ENCODE peak calls at places on chromosomes 13 and 19, in six cellular contexts. S is WTC11; B is stimulated activated CD4-positive, alpha-beta T cell treated with anti-CD3 and anti-CD28 coated beads, Interleukin-2, amount 100 ng/mL, for 48 hours; W is activated CD4-positive, CD25-positive, alpha-beta regulatory T cell treated with anti-CD3 and anti-CD28 coated beads, Interleukin-2, amount 50 U/mL, for 16 hours; P is left ventricle myocardium superior; M is ELR. K is an unnamed sample.
A peak's percentile ranks its signal among the peaks of the same experiment; 100 is the strongest.

GRCh38 chr19:6723108-6723618 is 2.7 kb upstream of the C3 start:
- DNase-seq in P (peak; percentile 65), S (no peak), W (no peak), B (no peak), M (peak; percentile 34), K (no peak)

GRCh38 chr19:46714523-46715106 is 2.3 kb downstream of the PRKD2 start:
- DNase-seq in S (no peak), P (no peak), M (no peak), B (peak; percentile 47), W (peak; percentile 51), K (no peak)

GRCh38 chr19:51030631-51031030 is 4.2 kb downstream of the KLK12 start:
- DNase-seq in S (no peak), P (no peak), W (no peak), M (no peak), B (no peak), K (no peak)

GRCh38 chr19:55305491-55305890 is 19.6 kb downstream of the TMEM150B start:
- DNase-seq in P (peak; percentile 49), B (peak; percentile 55), S (peak; percentile 75), W (no peak), M (peak; percentile 57), K (no peak)

GRCh38 chr19:53947624-53948023 is 15.1 kb upstream of the CACNG8 start:
- DNase-seq in W (no peak), B (no peak), M (peak; percentile 51), S (no peak), P (no peak), K (peak; percentile 58)

GRCh38 chr13:79548886-79549285 is 67.9 kb downstream of the NDFIP2 start:
- DNase-seq in M (peak; percentile 24), W (no peak), P (no peak), B (no peak), S (no peak), K (no peak)

GRCh38 chr19:19410553-19411550 is 5.4 kb downstream of the GATAD2A start:
- DNase-seq in B (peak; percentile 24), W (no peak), P (no peak), S (no peak), M (no peak), K (no peak)

GRCh38 chr13:30569901-30570576 is 47.7 kb upstream of the USPL1 start:
- DNase-seq in W (no peak), M (peak; percentile 98), S (no peak), B (no peak), P (no peak), K (peak; percentile 39)

GRCh38 chr13:91359071-91359470 is 11.6 kb downstream of the MIR17HG start:
- DNase-seq in S (no peak), M (no peak), B (no peak), P (no peak), W (no peak), K (no peak)

GRCh38 chr19:49421039-49421877 is 2.0 kb downstream of the PTH2 start:
- DNase-seq in B (no peak), P (peak; percentile 81), S (peak; percentile 100), W (no peak), M (peak; percentile 36), K (no peak)

GRCh38 chr19:55147408-55148251 is 1.4 kb downstream of the TNNT1 start:
- DNase-seq in S (peak; percentile 46), M (no peak), P (no peak), W (no peak), B (no peak), K (no peak)

GRCh38 chr19:7870571-7871279 is 3.5 kb downstream of the PRR36 start:
- DNase-seq in B (peak; percentile 52), P (peak; percentile 49), S (peak; percentile 95), W (no peak), M (peak; percentile 77), K (peak; percentile 66)

GRCh38 chr19:1213391-1214286 is 8.1 kb downstream of the STK11 start:
- DNase-seq in S (no peak), M (peak; percentile 88), W (no peak), B (no peak), P (peak; percentile 79), K (no peak)

GRCh38 chr13:47215741-47216140 is 318.9 kb upstream of the HTR2A start:
- DNase-seq in W (no peak), B (no peak), P (no peak), M (peak; percentile 98), S (no peak), K (peak; percentile 13)

GRCh38 chr13:112840472-112841302 is 128.3 kb upstream of the MCF2L start:
- DNase-seq in S (no peak), W (no peak), B (no peak), M (no peak), P (no peak), K (no peak)

GRCh38 chr13:79779761-79780160 is 298.8 kb downstream of the NDFIP2 start:
- DNase-seq in S (no peak), W (no peak), M (peak; percentile 16), B (no peak), P (no peak), K (no peak)

GRCh38 chr13:100634686-100635085 is 39.9 kb downstream of the TMTC4 start:
- DNase-seq in W (no peak), M (no peak), S (no peak), P (no peak), B (no peak), K (no peak)

GRCh38 chr19:45021971-45022370 is 16.9 kb upstream of the CLASRP start:
- DNase-seq in W (no peak), M (no peak), S (no peak), P (no peak), B (no peak), K (no peak)

GRCh38 chr13:99464441-99464949 is 36.8 kb upstream of the TM9SF2 start:
- DNase-seq in S (no peak), B (peak; percentile 10), M (no peak), W (no peak), P (no peak), K (no peak)

GRCh38 chr19:6229951-6230712 is 49.6 kb downstream of the MLLT1 start:
- DNase-seq in P (no peak), W (no peak), B (no peak), S (no peak), M (no peak), K (no peak)

GRCh38 chr13:51534075-51534817 is 50.0 kb upstream of the WDFY2 start:
- DNase-seq in P (peak; percentile 58), M (peak; percentile 45), W (no peak), B (peak; percentile 7), S (no peak), K (no peak)

GRCh38 chr19:5623397-5624153 is 692 bp downstream of the SAFB start:
- DNase-seq in B (no peak), P (no peak), W (no peak), S (no peak), M (peak; percentile 29), K (no peak)